ENCODE peak calls at places on chromosomes 12 and 14, in five cellular contexts. H, Y, F, G and S are unnamed samples.

GRCh38 chr12:65497645-65498044 is 219.2 kb downstream of the MSRB3 start:
- DNase-seq in G (no peak), H (no peak), F (no peak), Y (no peak), S (no peak)

GRCh38 chr14:32230695-32231280 is 27.7 kb upstream of the RNU6-8 start:
- DNase-seq in Y (peak; percentile 67), F (no peak), G (no peak), H (no peak), S (peak; percentile 36)

GRCh38 chr14:63487724-63488123 is 55.5 kb downstream of the PPP2R5E start:
- DNase-seq in F (no peak), H (no peak), Y (no peak), G (no peak), S (no peak)

GRCh38 chr12:5064913-5065490 is 21.3 kb downstream of the KCNA5 start:
- DNase-seq in Y (no peak), F (no peak), G (no peak), H (no peak), S (no peak)

GRCh38 chr14:92914087-92914656 is 8.8 kb upstream of the CHGA start:
- DNase-seq in H (peak; percentile 52), G (no peak), F (peak; percentile 45), Y (peak; percentile 15), S (peak; percentile 27)

GRCh38 chr12:6778212-6778570 is 5.9 kb downstream of the LAG3 start:
- DNase-seq in H (no peak), Y (no peak), G (no peak), F (no peak), S (peak; percentile 45)

GRCh38 chr12:119381471-119382235 is 47.1 kb downstream of the CCDC60 start:
- DNase-seq in F (no peak), G (no peak), H (no peak), Y (no peak), S (no peak)

GRCh38 chr12:104680070-104680469 is 223.3 kb downstream of the CHST11 start:
- DNase-seq in G (no peak), F (peak; percentile 49), H (peak; percentile 90), Y (peak; percentile 22), S (peak; percentile 33)

GRCh38 chr12:83573676-83574075 is 887.0 kb downstream of the TMTC2 start:
- DNase-seq in Y (no peak), G (no peak), H (peak; percentile 62), F (no peak), S (peak; percentile 1)

GRCh38 chr14:92513966-92514843 is 624 bp downstream of the RIN3 start:
- DNase-seq in Y (peak; percentile 22), G (peak; percentile 43), H (peak; percentile 44), F (peak; percentile 48), S (peak; percentile 54)

GRCh38 chr14:49686425-49686824 is 1.6 kb downstream of the POLE2 start:
- DNase-seq in F (no peak), Y (no peak), H (no peak), G (no peak), S (no peak)

GRCh38 chr14:89212386-89213235 is 204.4 kb downstream of the FOXN3 start:
- DNase-seq in F (no peak), G (no peak), H (peak; percentile 47), Y (no peak), S (no peak)

GRCh38 chr12:132046561-132046960 is 96.8 kb downstream of the EP400 start:
- DNase-seq in F (no peak), H (no peak), G (no peak), Y (peak; percentile 97), S (peak; percentile 93)

GRCh38 chr14:68094158-68094557 is 274.6 kb downstream of the RAD51B start:
- DNase-seq in F (no peak), Y (no peak), H (no peak), G (no peak), S (peak; percentile 66)

GRCh38 chr12:94596596-94596995 is 53.8 kb downstream of the TMCC3 start:
- DNase-seq in H (no peak), G (no peak), F (no peak), Y (peak; percentile 6), S (peak; percentile 14)

GRCh38 chr14:78319411-78319810 is 149.2 kb downstream of the NRXN3 start:
- DNase-seq in H (no peak), G (no peak), Y (no peak), F (no peak), S (no peak)

GRCh38 chr14:72521968-72522741 is 371.7 kb downstream of the DPF3 start:
- DNase-seq in G (no peak), H (no peak), Y (peak; percentile 57), F (no peak), S (peak; percentile 34)

GRCh38 chr12:2317819-2318218 is 265.0 kb downstream of the CACNA1C start:
- DNase-seq in H (no peak), F (no peak), G (no peak), Y (no peak), S (no peak)

GRCh38 chr12:53180931-53181645 is 363 bp upstream of the CSAD start:
- DNase-seq in Y (peak; percentile 71), G (peak; percentile 65), F (peak; percentile 84), H (peak; percentile 88), S (peak; percentile 81)

GRCh38 chr14:25841226-25841625 is 756.6 kb downstream of the NOVA1 start:
- DNase-seq in F (no peak), Y (no peak), H (no peak), G (no peak), S (no peak)

GRCh38 chr14:106657460-106657859 is 1131.1 kb downstream of the TMEM121 start:
- DNase-seq in H (peak; percentile 28), G (peak; percentile 13), Y (no peak), F (peak; percentile 70), S (no peak)

GRCh38 chr14:103625361-103626095 is 3.5 kb upstream of the KLC1 start:
- DNase-seq in Y (no peak), G (no peak), H (peak; percentile 61), F (peak; percentile 37), S (no peak)

GRCh38 chr14:22821193-22822016 is 6.2 kb upstream of the SLC7A7 start:
- DNase-seq in F (no peak), H (no peak), Y (no peak), G (no peak), S (no peak)